ENCODE peak calls at places on chromosomes 6 and 20, in four cellular contexts. C is stimulated activated CD4-positive, alpha-beta T cell treated with anti-CD3 and anti-CD28 coated beads, Interleukin-15, amount 100 ng/mL, for 24 hours; I is T-helper 2 cell; G is activated gamma-delta T cell. R is an unnamed sample.

GRCh38 chr6:159893064-159893463 is 2.3 kb downstream of the MAS1 start:
- DNase-seq in C (no peak), I (no peak), G (no peak), R (no peak)

GRCh38 chr6:113763883-113764282 is 93.3 kb upstream of the MARCKS start:
- DNase-seq in C (peak), I (no peak), G (no peak), R (no peak)

GRCh38 chr6:19719691-19720127 is 117.5 kb upstream of the ID4 start:
- DNase-seq in C (no peak), I (no peak), G (no peak), R (peak)

GRCh38 chr6:157496534-157497095 is 115.6 kb downstream of the ZDHHC14 start:
- DNase-seq in C (no peak), I (no peak), G (no peak), R (no peak)

GRCh38 chr20:21615617-21616080 is 89.8 kb upstream of the PAX1 start:
- DNase-seq in C (peak), I (no peak), G (no peak), R (peak)

GRCh38 chr20:3313681-3314080 is 74.7 kb upstream of the SLC4A11 start:
- DNase-seq in C (no peak), I (no peak), G (no peak), R (no peak)

GRCh38 chr6:33014841-33015634 is 5.6 kb upstream of the HLA-DOA start:
- DNase-seq in C (peak), I (peak), G (no peak), R (no peak)

GRCh38 chr6:100879317-100879716 is 1.8 kb downstream of the ASCC3 start:
- DNase-seq in C (no peak), I (no peak), G (no peak), R (no peak)

GRCh38 chr6:97053643-97054411 is 129.3 kb downstream of the KLHL32 start:
- DNase-seq in C (no peak), I (no peak), G (no peak), R (no peak)

GRCh38 chr6:137904822-137905617 is 38.0 kb downstream of the TNFAIP3 start:
- DNase-seq in C (peak), I (no peak), G (peak), R (peak)

GRCh38 chr6:20129290-20130088 is 82.8 kb downstream of the MBOAT1 start:
- DNase-seq in C (no peak), I (no peak), G (no peak), R (no peak)

GRCh38 chr6:112603726-112604125 is 256.6 kb downstream of the RFPL4B start:
- DNase-seq in C (no peak), I (no peak), G (no peak), R (no peak)

GRCh38 chr6:27893836-27894807 is 18.1 kb downstream of the OR2B2 start:
- DNase-seq in C (peak), I (peak), G (peak), R (peak)

GRCh38 chr20:44585042-44585968 is 2.9 kb downstream of the PKIG start:
- DNase-seq in C (no peak), I (no peak), G (no peak), R (no peak)

GRCh38 chr6:13453771-13454251 is 33.6 kb downstream of the GFOD1 start:
- DNase-seq in C (peak), I (peak), G (no peak), R (no peak)

GRCh38 chr20:15387228-15387627 is 1049.8 kb upstream of the FLRT3 start:
- DNase-seq in C (no peak), I (no peak), G (no peak), R (no peak)